ENCODE peak calls at places on chromosome 10, in eight cellular contexts. One of them, this sample, is unnamed.

GRCh38 chr10:29807407-29807806 is 172.6 kb upstream of the SVIL start:
- DNase-seq in neural progenitor cell: no peak
- DNase-seq in hepatocyte: no peak
- DNase-seq in heart left ventricle: no peak
- DNase-seq in CD8-positive, alpha-beta T cell: no peak
- DNase-seq in left ventricle myocardium inferior: no peak
- DNase-seq in A549: peak; percentile 47
- DNase-seq in H1: no peak
- DNase-seq in this sample: peak; percentile 97

GRCh38 chr10:18144928-18145327 is 4.7 kb downstream of the CACNB2 start:
- DNase-seq in neural progenitor cell: peak; percentile 8
- DNase-seq in hepatocyte: no peak
- DNase-seq in heart left ventricle: peak; percentile 52
- DNase-seq in CD8-positive, alpha-beta T cell: no peak
- DNase-seq in left ventricle myocardium inferior: peak; percentile 62
- DNase-seq in A549: no peak
- DNase-seq in H1: no peak
- DNase-seq in this sample: no peak

GRCh38 chr10:31706921-31707571 is 221.6 kb downstream of the ARHGAP12 start:
- DNase-seq in neural progenitor cell: peak; percentile 28
- DNase-seq in hepatocyte: peak; percentile 26
- DNase-seq in heart left ventricle: peak; percentile 55
- DNase-seq in CD8-positive, alpha-beta T cell: no peak
- DNase-seq in left ventricle myocardium inferior: peak; percentile 37
- DNase-seq in A549: no peak
- DNase-seq in H1: no peak
- DNase-seq in this sample: no peak

GRCh38 chr10:29610876-29611647 is 23.7 kb downstream of the SVIL start:
- DNase-seq in neural progenitor cell: no peak
- DNase-seq in hepatocyte: no peak
- DNase-seq in heart left ventricle: no peak
- DNase-seq in CD8-positive, alpha-beta T cell: no peak
- DNase-seq in left ventricle myocardium inferior: no peak
- DNase-seq in A549: no peak
- DNase-seq in H1: no peak
- DNase-seq in this sample: no peak

GRCh38 chr10:8216893-8217292 is 162.4 kb downstream of the GATA3 start:
- DNase-seq in neural progenitor cell: no peak
- DNase-seq in hepatocyte: no peak
- DNase-seq in heart left ventricle: no peak
- DNase-seq in CD8-positive, alpha-beta T cell: no peak
- DNase-seq in left ventricle myocardium inferior: no peak
- DNase-seq in A549: no peak
- DNase-seq in H1: no peak
- DNase-seq in this sample: no peak

GRCh38 chr10:24501312-24501711 is 222.4 kb downstream of the ARHGAP21 start:
- DNase-seq in neural progenitor cell: no peak
- DNase-seq in hepatocyte: no peak
- DNase-seq in heart left ventricle: no peak
- DNase-seq in CD8-positive, alpha-beta T cell: no peak
- DNase-seq in left ventricle myocardium inferior: no peak
- DNase-seq in A549: no peak
- DNase-seq in H1: no peak
- DNase-seq in this sample: no peak

GRCh38 chr10:99929360-99929759 is 80.4 kb downstream of the DNMBP start:
- DNase-seq in neural progenitor cell: no peak
- DNase-seq in hepatocyte: no peak
- DNase-seq in heart left ventricle: no peak
- DNase-seq in CD8-positive, alpha-beta T cell: no peak
- DNase-seq in left ventricle myocardium inferior: no peak
- DNase-seq in A549: no peak
- DNase-seq in H1: no peak
- DNase-seq in this sample: no peak

GRCh38 chr10:90834326-90834725 is 23.5 kb downstream of the HTR7 start:
- DNase-seq in neural progenitor cell: no peak
- DNase-seq in hepatocyte: no peak
- DNase-seq in heart left ventricle: no peak
- DNase-seq in CD8-positive, alpha-beta T cell: no peak
- DNase-seq in left ventricle myocardium inferior: no peak
- DNase-seq in A549: no peak
- DNase-seq in H1: no peak
- DNase-seq in this sample: peak; percentile 97

GRCh38 chr10:71236822-71237682 is 24.7 kb downstream of the UNC5B start:
- DNase-seq in neural progenitor cell: no peak
- DNase-seq in hepatocyte: no peak
- DNase-seq in heart left ventricle: no peak
- DNase-seq in CD8-positive, alpha-beta T cell: no peak
- DNase-seq in left ventricle myocardium inferior: no peak
- DNase-seq in A549: no peak
- DNase-seq in H1: no peak
- DNase-seq in this sample: no peak

GRCh38 chr10:107708981-107709380 is 544.5 kb upstream of the SORCS1 start:
- DNase-seq in neural progenitor cell: no peak
- DNase-seq in hepatocyte: no peak
- DNase-seq in heart left ventricle: no peak
- DNase-seq in CD8-positive, alpha-beta T cell: no peak
- DNase-seq in left ventricle myocardium inferior: no peak
- DNase-seq in A549: no peak
- DNase-seq in H1: no peak
- DNase-seq in this sample: no peak

DNA sequence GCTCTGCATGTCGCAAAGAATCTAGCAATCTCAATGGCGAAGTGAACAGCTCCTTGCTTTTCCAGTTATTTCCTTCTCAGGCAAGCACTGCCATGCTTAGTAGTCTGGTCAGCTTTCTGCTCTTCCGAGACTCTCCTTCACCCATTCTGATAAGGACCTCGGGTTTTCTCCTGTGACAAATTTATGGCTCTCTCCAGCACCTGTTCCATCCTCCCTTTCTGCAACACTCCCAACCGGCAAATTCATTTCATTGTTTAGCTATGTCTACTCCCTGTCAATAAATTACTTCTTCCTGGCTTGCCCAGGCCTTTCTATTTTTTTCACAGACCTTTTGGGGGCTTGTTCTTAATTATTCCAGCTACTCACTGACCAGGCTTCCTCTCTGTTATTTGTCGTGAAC is 252.6 kb downstream of the SORCS3 start:
- DNase-seq in neural progenitor cell: no peak
- DNase-seq in hepatocyte: no peak
- DNase-seq in heart left ventricle: no peak
- DNase-seq in CD8-positive, alpha-beta T cell: no peak
- DNase-seq in left ventricle myocardium inferior: no peak
- DNase-seq in A549: no peak
- DNase-seq in H1: no peak
- DNase-seq in this sample: no peak
- H3K4me1 ChIP-seq in neural progenitor cell: peaks cover 14% of the 10 kb centered on the region
- H3K4me1 ChIP-seq in hepatocyte: no peaks in the 10 kb centered on the region
- H3K4me1 ChIP-seq in heart left ventricle: no peaks in the 10 kb centered on the region
- H3K4me1 ChIP-seq in CD8-positive, alpha-beta T cell: no peaks in the 10 kb centered on the region
- H3K4me1 ChIP-seq in left ventricle myocardium inferior: no peaks in the 10 kb centered on the region
- H3K4me1 ChIP-seq in A549: no peaks in the 10 kb centered on the region
- H3K4me1 ChIP-seq in H1: no peaks in the 10 kb centered on the region
- H3K4me1 ChIP-seq in this sample: no peaks in the 10 kb centered on the region

GRCh38 chr10:103847909-103848468 is 7.4 kb downstream of the SH3PXD2A start:
- DNase-seq in neural progenitor cell: peak; percentile 46
- DNase-seq in hepatocyte: no peak
- DNase-seq in heart left ventricle: no peak
- DNase-seq in CD8-positive, alpha-beta T cell: no peak
- DNase-seq in left ventricle myocardium inferior: no peak
- DNase-seq in A549: peak; percentile 59
- DNase-seq in H1: no peak
- DNase-seq in this sample: no peak
- H3K4me1 ChIP-seq in neural progenitor cell: peaks cover 3% of the 10 kb centered on the region
- H3K4me1 ChIP-seq in hepatocyte: peaks cover 38% of the 10 kb centered on the region
- H3K4me1 ChIP-seq in heart left ventricle: peaks cover 65% of the 10 kb centered on the region
- H3K4me1 ChIP-seq in CD8-positive, alpha-beta T cell: peaks cover 15% of the 10 kb centered on the region
- H3K4me1 ChIP-seq in left ventricle myocardium inferior: peaks cover 87% of the 10 kb centered on the region
- H3K4me1 ChIP-seq in A549: no peaks in the 10 kb centered on the region
- H3K4me1 ChIP-seq in H1: peaks cover 4% of the 10 kb centered on the region
- H3K4me1 ChIP-seq in this sample: peaks cover 71% of the 10 kb centered on the region

GRCh38 chr10:44981172-44982113 is 2.8 kb upstream of the DEPP1 start:
- DNase-seq in neural progenitor cell: no peak
- DNase-seq in hepatocyte: peak; percentile 70
- DNase-seq in heart left ventricle: peak; percentile 69
- DNase-seq in CD8-positive, alpha-beta T cell: no peak
- DNase-seq in left ventricle myocardium inferior: no peak
- DNase-seq in A549: peak; percentile 63
- DNase-seq in H1: no peak
- DNase-seq in this sample: peak; percentile 89
- H3K4me1 ChIP-seq in neural progenitor cell: peaks cover 37% of the 10 kb centered on the region
- H3K4me1 ChIP-seq in hepatocyte: peaks cover 63% of the 10 kb centered on the region
- H3K4me1 ChIP-seq in heart left ventricle: peaks cover 80% of the 10 kb centered on the region
- H3K4me1 ChIP-seq in CD8-positive, alpha-beta T cell: no peaks in the 10 kb centered on the region
- H3K4me1 ChIP-seq in left ventricle myocardium inferior: peaks cover 100% of the 10 kb centered on the region
- H3K4me1 ChIP-seq in A549: peaks cover 58% of the 10 kb centered on the region
- H3K4me1 ChIP-seq in H1: peaks cover 18% of the 10 kb centered on the region
- H3K4me1 ChIP-seq in this sample: peaks cover 26% of the 10 kb centered on the region

DNA sequence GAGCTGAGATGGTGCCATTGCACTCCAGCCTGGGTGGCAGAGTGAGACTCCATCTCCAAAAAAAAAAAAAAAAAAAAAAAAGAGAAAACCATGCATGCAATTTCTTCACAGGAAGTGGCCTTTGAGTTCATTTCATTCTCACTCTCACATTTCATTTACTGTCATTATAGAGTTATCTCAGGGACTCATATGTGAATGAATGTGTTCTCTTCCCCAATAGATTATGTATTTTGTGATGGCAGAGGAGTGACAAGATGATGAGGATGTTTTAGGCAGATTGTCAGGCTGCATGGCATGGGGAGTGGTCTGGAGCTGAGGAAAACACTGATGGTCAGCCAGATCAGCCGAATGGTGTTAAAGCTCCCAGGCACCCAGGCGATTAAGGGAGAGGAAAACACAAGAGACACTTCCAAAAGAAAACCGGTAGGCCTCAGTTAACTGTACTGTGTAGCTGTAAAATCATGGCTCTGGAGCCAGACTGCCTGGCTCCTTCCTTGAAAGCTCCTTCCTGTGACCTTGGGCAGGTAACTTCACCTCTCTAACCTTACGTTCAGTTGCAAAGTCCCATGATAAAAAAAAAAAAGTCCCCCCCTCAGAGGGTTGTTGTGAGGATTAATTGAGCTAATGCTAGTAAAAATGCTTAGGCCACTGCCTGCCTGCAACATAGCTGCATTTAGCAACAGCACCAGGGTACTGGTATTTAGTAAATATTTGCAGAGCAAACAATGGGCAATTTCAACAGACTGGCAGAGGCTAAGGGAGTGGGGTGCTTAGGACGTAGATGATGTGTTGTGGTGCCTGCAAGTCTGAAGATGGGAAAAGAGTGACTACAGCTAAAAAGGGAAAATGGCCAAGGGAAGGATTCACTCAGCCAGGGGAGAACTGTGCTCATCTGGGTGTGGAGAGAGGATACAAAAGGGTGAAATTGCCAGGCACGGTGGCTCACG is 6.9 kb downstream of the FRAT2 start:
- DNase-seq in neural progenitor cell: no peak
- DNase-seq in hepatocyte: peak; percentile 37
- DNase-seq in heart left ventricle: no peak
- DNase-seq in CD8-positive, alpha-beta T cell: no peak
- DNase-seq in left ventricle myocardium inferior: no peak
- DNase-seq in A549: peak; percentile 83
- DNase-seq in H1: no peak
- DNase-seq in this sample: no peak
- H3K4me1 ChIP-seq in neural progenitor cell: peaks cover 7% of the 10 kb centered on the region
- H3K4me1 ChIP-seq in hepatocyte: peaks cover 33% of the 10 kb centered on the region
- H3K4me1 ChIP-seq in heart left ventricle: peaks cover 8% of the 10 kb centered on the region
- H3K4me1 ChIP-seq in CD8-positive, alpha-beta T cell: peaks cover 26% of the 10 kb centered on the region
- H3K4me1 ChIP-seq in left ventricle myocardium inferior: peaks cover 50% of the 10 kb centered on the region
- H3K4me1 ChIP-seq in A549: peaks cover 40% of the 10 kb centered on the region
- H3K4me1 ChIP-seq in H1: peaks cover 3% of the 10 kb centered on the region
- H3K4me1 ChIP-seq in this sample: no peaks in the 10 kb centered on the region

GRCh38 chr10:14536269-14536903 is 205.7 kb upstream of the FRMD4A start:
- DNase-seq in neural progenitor cell: no peak
- DNase-seq in hepatocyte: no peak
- DNase-seq in heart left ventricle: no peak
- DNase-seq in CD8-positive, alpha-beta T cell: no peak
- DNase-seq in left ventricle myocardium inferior: no peak
- DNase-seq in A549: no peak
- DNase-seq in H1: no peak
- DNase-seq in this sample: no peak
- H3K4me1 ChIP-seq in neural progenitor cell: no peaks in the 10 kb centered on the region
- H3K4me1 ChIP-seq in hepatocyte: peaks cover 20% of the 10 kb centered on the region
- H3K4me1 ChIP-seq in heart left ventricle: peaks cover 3% of the 10 kb centered on the region
- H3K4me1 ChIP-seq in CD8-positive, alpha-beta T cell: peaks cover 46% of the 10 kb centered on the region
- H3K4me1 ChIP-seq in left ventricle myocardium inferior: peaks cover 19% of the 10 kb centered on the region
- H3K4me1 ChIP-seq in A549: peaks cover 61% of the 10 kb centered on the region
- H3K4me1 ChIP-seq in H1: no peaks in the 10 kb centered on the region
- H3K4me1 ChIP-seq in this sample: no peaks in the 10 kb centered on the region

This sample was measured in foreskin keratinocyte.